ENCODE peak calls at places on chromosomes 2 and 18, in six cellular contexts. One of them, this sample, is unnamed.
A peak's percentile ranks its signal among the peaks of the same experiment; 100 is the strongest.

GRCh38 chr2:227234432-227234831 is 70.0 kb downstream of the COL4A3 start:
- DNase-seq in transverse colon: no peak
- DNase-seq in heart right ventricle: no peak
- DNase-seq in cardiac muscle cell: no peak
- DNase-seq in colonic mucosa: no peak
- DNase-seq in A673: no peak
- DNase-seq in this sample: no peak

GRCh38 chr2:109690822-109691541 is 76.8 kb downstream of the SOWAHC start:
- DNase-seq in cardiac muscle cell: no peak
- DNase-seq in heart right ventricle: peak; percentile 39
- DNase-seq in colonic mucosa: peak; percentile 93
- DNase-seq in transverse colon: peak; percentile 84
- DNase-seq in A673: no peak
- DNase-seq in this sample: peak; percentile 63

GRCh38 chr18:63994783-63995399 is 25.0 kb downstream of the SERPINB8 start:
- DNase-seq in colonic mucosa: peak; percentile 31
- DNase-seq in A673: peak; percentile 71
- DNase-seq in heart right ventricle: peak; percentile 23
- DNase-seq in cardiac muscle cell: peak; percentile 73
- DNase-seq in transverse colon: peak; percentile 40
- DNase-seq in this sample: no peak

GRCh38 chr2:76427447-76427846 is 716.7 kb upstream of the GCFC2 start:
- DNase-seq in heart right ventricle: no peak
- DNase-seq in cardiac muscle cell: no peak
- DNase-seq in transverse colon: no peak
- DNase-seq in colonic mucosa: no peak
- DNase-seq in A673: no peak
- DNase-seq in this sample: no peak

GRCh38 chr2:164784376-164784775 is 57.2 kb downstream of the COBLL1 start:
- DNase-seq in heart right ventricle: peak; percentile 40
- DNase-seq in colonic mucosa: no peak
- DNase-seq in cardiac muscle cell: peak; percentile 82
- DNase-seq in transverse colon: no peak
- DNase-seq in A673: no peak
- DNase-seq in this sample: no peak

GRCh38 chr18:36186461-36187137 is 698 bp upstream of the MOCOS start:
- DNase-seq in A673: no peak
- DNase-seq in colonic mucosa: peak; percentile 73
- DNase-seq in heart right ventricle: peak; percentile 36
- DNase-seq in cardiac muscle cell: peak; percentile 40
- DNase-seq in transverse colon: peak; percentile 71
- DNase-seq in this sample: peak; percentile 67

GRCh38 chr2:67840460-67841068 is 222.2 kb downstream of the C1D start:
- DNase-seq in heart right ventricle: peak; percentile 63
- DNase-seq in transverse colon: peak; percentile 59
- DNase-seq in colonic mucosa: peak; percentile 58
- DNase-seq in cardiac muscle cell: peak; percentile 87
- DNase-seq in A673: peak; percentile 88
- DNase-seq in this sample: peak; percentile 82

GRCh38 chr2:84077504-84077903 is 381.6 kb downstream of the SUCLG1 start:
- DNase-seq in colonic mucosa: peak; percentile 25
- DNase-seq in cardiac muscle cell: peak; percentile 2
- DNase-seq in heart right ventricle: no peak
- DNase-seq in A673: peak; percentile 41
- DNase-seq in transverse colon: peak; percentile 17
- DNase-seq in this sample: no peak

GRCh38 chr2:233353101-233353768 is 1.1 kb upstream of the DGKD start:
- DNase-seq in A673: no peak
- DNase-seq in transverse colon: peak; percentile 11
- DNase-seq in cardiac muscle cell: no peak
- DNase-seq in heart right ventricle: no peak
- DNase-seq in colonic mucosa: no peak
- DNase-seq in this sample: peak; percentile 52

GRCh38 chr2:169386621-169387235 is 24.4 kb upstream of the LRP2 start:
- DNase-seq in colonic mucosa: no peak
- DNase-seq in heart right ventricle: no peak
- DNase-seq in A673: no peak
- DNase-seq in transverse colon: no peak
- DNase-seq in cardiac muscle cell: no peak
- DNase-seq in this sample: no peak

GRCh38 chr18:33603434-33603833 is 25.4 kb downstream of the ASXL3 start:
- DNase-seq in A673: no peak
- DNase-seq in transverse colon: no peak
- DNase-seq in cardiac muscle cell: no peak
- DNase-seq in heart right ventricle: no peak
- DNase-seq in colonic mucosa: no peak
- DNase-seq in this sample: no peak

GRCh38 chr2:177093384-177093783 is 119.2 kb upstream of the HNRNPA3 start:
- DNase-seq in transverse colon: no peak
- DNase-seq in colonic mucosa: no peak
- DNase-seq in heart right ventricle: no peak
- DNase-seq in A673: no peak
- DNase-seq in cardiac muscle cell: no peak
- DNase-seq in this sample: no peak

DNA sequence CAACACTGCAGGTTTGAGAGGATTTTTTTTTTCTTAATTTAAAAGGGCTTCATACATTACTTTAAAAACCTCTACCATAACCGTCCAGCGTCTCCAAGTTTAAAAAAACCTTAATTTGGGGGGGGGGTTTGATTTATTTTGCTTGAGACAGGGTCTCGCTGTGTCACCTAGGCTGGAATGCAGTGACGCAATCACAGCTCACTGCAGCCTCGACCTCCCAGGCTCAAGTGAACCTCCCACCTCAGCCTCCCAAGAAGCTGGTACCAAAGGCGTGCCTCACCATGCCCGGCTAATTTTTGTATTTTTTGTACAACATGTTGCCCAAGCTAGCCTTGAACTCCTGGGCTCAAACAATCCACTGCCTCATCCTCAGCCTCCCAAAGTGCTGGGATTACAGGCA is 36.9 kb downstream of the ADAM17 start:
- DNase-seq in transverse colon: no peak
- DNase-seq in A673: no peak
- DNase-seq in cardiac muscle cell: no peak
- DNase-seq in heart right ventricle: no peak
- DNase-seq in colonic mucosa: no peak
- DNase-seq in this sample: no peak
- H3K36me3 ChIP-seq in transverse colon: no peaks in the 10 kb centered on the region
- H3K36me3 ChIP-seq in A673: peaks cover 44% of the 10 kb centered on the region
- H3K36me3 ChIP-seq in cardiac muscle cell: peaks cover 21% of the 10 kb centered on the region
- H3K36me3 ChIP-seq in heart right ventricle: peaks cover 95% of the 10 kb centered on the region
- H3K36me3 ChIP-seq in colonic mucosa: no peaks in the 10 kb centered on the region
- H3K36me3 ChIP-seq in this sample: no peaks in the 10 kb centered on the region

GRCh38 chr2:216546646-216547403 is 48.2 kb downstream of the RPL37A start:
- DNase-seq in colonic mucosa: no peak
- DNase-seq in A673: peak; percentile 24
- DNase-seq in cardiac muscle cell: no peak
- DNase-seq in heart right ventricle: peak; percentile 43
- DNase-seq in transverse colon: no peak
- DNase-seq in this sample: no peak
- H3K27ac ChIP-seq in colonic mucosa: no peak overlapping the region
- H3K27ac ChIP-seq in A673: peak overlapping the region; percentile 91
- H3K27ac ChIP-seq in cardiac muscle cell: no peak overlapping the region
- H3K27ac ChIP-seq in heart right ventricle: peak overlapping the region; percentile 81
- H3K27ac ChIP-seq in transverse colon: no peak overlapping the region
- H3K27ac ChIP-seq in this sample: no peak overlapping the region

GRCh38 chr18:54606835-54607212 is 15.8 kb downstream of the DYNAP start:
- DNase-seq in A673: no peak
- DNase-seq in cardiac muscle cell: no peak
- DNase-seq in heart right ventricle: no peak
- DNase-seq in colonic mucosa: no peak
- DNase-seq in transverse colon: no peak
- DNase-seq in this sample: peak; percentile 8

GRCh38 chr18:54608008-54608642 is 17.1 kb downstream of the DYNAP start:
- DNase-seq in transverse colon: no peak
- DNase-seq in heart right ventricle: no peak
- DNase-seq in colonic mucosa: no peak
- DNase-seq in cardiac muscle cell: peak; percentile 55
- DNase-seq in A673: peak; percentile 4
- DNase-seq in this sample: no peak

GRCh38 chr18:54611819-54612218 is 20.8 kb downstream of the DYNAP start:
- DNase-seq in A673: no peak
- DNase-seq in colonic mucosa: no peak
- DNase-seq in heart right ventricle: no peak
- DNase-seq in transverse colon: no peak
- DNase-seq in cardiac muscle cell: no peak
- DNase-seq in this sample: no peak

GRCh38 chr18:54604211-54604610 is 13.2 kb downstream of the DYNAP start:
- DNase-seq in cardiac muscle cell: no peak
- DNase-seq in A673: no peak
- DNase-seq in transverse colon: no peak
- DNase-seq in colonic mucosa: no peak
- DNase-seq in heart right ventricle: no peak
- DNase-seq in this sample: no peak

DNA sequence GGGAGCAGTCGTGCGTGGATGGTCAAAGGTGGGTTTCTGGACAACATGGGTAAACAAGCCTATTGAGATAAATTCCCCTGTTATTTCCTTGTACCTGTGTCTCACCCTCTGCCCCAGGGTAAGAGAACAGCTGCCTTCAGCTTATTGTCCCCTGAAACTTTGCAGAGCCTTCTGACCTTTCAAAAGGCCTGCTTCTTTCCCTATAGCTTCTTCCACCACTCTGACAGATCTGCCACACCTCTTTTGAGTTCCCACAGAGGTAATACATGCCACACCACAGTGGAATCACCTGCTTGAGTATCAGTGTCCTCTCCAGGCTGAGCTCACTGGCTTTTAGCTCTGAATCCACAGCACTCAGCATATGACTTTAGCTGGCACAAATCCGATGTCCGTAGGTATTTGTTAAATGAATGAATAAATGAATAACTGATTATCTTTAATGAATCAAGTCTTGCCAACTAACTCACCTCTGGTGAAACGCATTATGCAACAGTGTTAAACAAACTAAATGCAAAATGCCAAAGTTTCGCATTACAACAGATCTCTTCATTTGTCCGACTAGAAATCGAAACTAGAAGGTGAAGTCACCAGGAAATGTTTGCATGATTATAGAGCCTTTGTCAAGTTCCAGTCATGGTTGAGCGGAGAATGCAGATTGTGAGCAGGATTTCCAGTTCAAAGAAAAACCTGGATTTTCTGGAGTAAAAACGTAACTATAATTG is 16.3 kb downstream of the DYNAP start:
- DNase-seq in heart right ventricle: no peak
- DNase-seq in A673: peak; percentile 10
- DNase-seq in colonic mucosa: peak; percentile 38
- DNase-seq in transverse colon: peak; percentile 38
- DNase-seq in cardiac muscle cell: peak; percentile 21
- DNase-seq in this sample: no peak
- TF ChIP-seq CTCF in heart right ventricle: no peak
- TF ChIP-seq CTCF in A673: no peak
- TF ChIP-seq CTCF in colonic mucosa: no peak
- TF ChIP-seq CTCF in transverse colon: no peak
- TF ChIP-seq CTCF in cardiac muscle cell: no peak
- TF ChIP-seq CTCF in this sample: no peak

GRCh38 chr2:46634905-46635304 is 155.5 kb downstream of the TMEM247 start:
- DNase-seq in heart right ventricle: no peak
- DNase-seq in A673: no peak
- DNase-seq in transverse colon: no peak
- DNase-seq in colonic mucosa: no peak
- DNase-seq in cardiac muscle cell: no peak
- DNase-seq in this sample: no peak

GRCh38 chr2:46635442-46635841 is 156.1 kb downstream of the TMEM247 start:
- DNase-seq in transverse colon: no peak
- DNase-seq in colonic mucosa: no peak
- DNase-seq in cardiac muscle cell: no peak
- DNase-seq in heart right ventricle: no peak
- DNase-seq in A673: no peak
- DNase-seq in this sample: no peak

GRCh38 chr2:46632349-46632748 is 153.0 kb downstream of the TMEM247 start:
- DNase-seq in colonic mucosa: no peak
- DNase-seq in A673: peak; percentile 61
- DNase-seq in cardiac muscle cell: peak; percentile 77
- DNase-seq in heart right ventricle: no peak
- DNase-seq in transverse colon: no peak
- DNase-seq in this sample: no peak
- H3K36me3 ChIP-seq in colonic mucosa: no peaks in the 10 kb centered on the region
- H3K36me3 ChIP-seq in A673: no peaks in the 10 kb centered on the region
- H3K36me3 ChIP-seq in cardiac muscle cell: peaks cover 3% of the 10 kb centered on the region
- H3K36me3 ChIP-seq in heart right ventricle: peaks cover 14% of the 10 kb centered on the region
- H3K36me3 ChIP-seq in transverse colon: no peaks in the 10 kb centered on the region
- H3K36me3 ChIP-seq in this sample: no peaks in the 10 kb centered on the region

DNA sequence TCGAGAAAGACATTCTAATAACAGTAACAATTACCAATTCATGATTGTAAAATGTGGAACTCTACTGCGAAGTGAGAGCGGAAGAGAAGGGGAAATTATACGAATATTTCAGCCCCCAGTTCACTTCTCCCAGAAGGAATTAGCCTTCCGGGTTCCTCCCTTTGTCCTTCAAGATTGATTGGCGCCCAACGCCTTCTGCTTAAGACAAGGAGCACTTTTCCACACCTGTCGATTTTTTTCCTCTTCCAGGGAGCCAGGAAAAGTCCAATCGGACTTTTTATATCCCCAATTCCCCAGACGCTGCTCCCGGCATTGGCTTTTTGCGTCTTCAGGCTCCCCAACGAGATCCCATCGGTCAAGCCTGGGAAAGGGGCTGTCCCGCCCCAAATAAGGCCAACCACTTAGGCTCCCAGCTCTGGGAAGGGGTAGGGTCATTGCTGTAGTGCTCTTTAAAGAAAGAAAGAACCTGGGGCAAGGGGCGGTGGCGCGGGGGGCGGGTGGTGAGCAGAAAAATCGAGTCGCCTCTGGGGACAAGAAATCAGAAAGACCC is 1.5 kb downstream of the DSC2 start:
- DNase-seq in heart right ventricle: peak; percentile 6
- DNase-seq in A673: no peak
- DNase-seq in cardiac muscle cell: peak; percentile 4
- DNase-seq in colonic mucosa: peak; percentile 68
- DNase-seq in transverse colon: peak; percentile 56
- DNase-seq in this sample: peak; percentile 31
- H3K27ac ChIP-seq in heart right ventricle: peak overlapping the region; percentile 90
- H3K27ac ChIP-seq in A673: no peak overlapping the region
- H3K27ac ChIP-seq in cardiac muscle cell: peak overlapping the region; percentile 98
- H3K27ac ChIP-seq in colonic mucosa: peak overlapping the region; percentile 94
- H3K27ac ChIP-seq in transverse colon: peak overlapping the region; percentile 92
- H3K27ac ChIP-seq in this sample: peak overlapping the region; percentile 81